ENCODE peak calls at places on chromosomes 13 and 19, in five cellular contexts. J is body of pancreas, Y is A549, R is Peyer's patch, W is transverse colon. C is an unnamed sample.
A peak's percentile ranks its signal among the peaks of the same experiment; 100 is the strongest.

GRCh38 chr19:50790898-50791562 is 815 bp downstream of the ACP4 start:
- DNase-seq in Y (no peak), W (no peak), J (no peak), R (no peak), C (no peak)

GRCh38 chr19:33622505-33622808 is 704 bp downstream of the CHST8 start:
- DNase-seq in Y (no peak), W (no peak), J (no peak), R (no peak), C (no peak)

GRCh38 chr13:78239681-78240080 is 321.1 kb upstream of the EDNRB start:
- DNase-seq in Y (no peak), W (no peak), R (no peak), J (no peak), C (no peak)

GRCh38 chr19:49560358-49560900 is 19.9 kb downstream of the NOSIP start:
- DNase-seq in R (peak; percentile 55), W (peak; percentile 49), J (peak; percentile 70), Y (no peak), C (no peak)

GRCh38 chr19:10379880-10380310 is 477 bp downstream of the TYK2 start:
- DNase-seq in W (no peak), R (peak; percentile 26), Y (no peak), J (no peak), C (no peak)

GRCh38 chr13:100506154-100506553 is 82.4 kb downstream of the GGACT start:
- DNase-seq in R (no peak), W (no peak), Y (no peak), J (no peak), C (no peak)

GRCh38 chr13:102729560-102730275 is 34.9 kb upstream of the METTL21C start:
- DNase-seq in Y (peak; percentile 2), W (no peak), R (no peak), J (no peak), C (no peak)

GRCh38 chr13:80473695-80474094 is 132.8 kb upstream of the SPRY2 start:
- DNase-seq in Y (peak; percentile 57), R (no peak), W (no peak), J (no peak), C (peak; percentile 16)

GRCh38 chr13:107124129-107124718 is 556.3 kb upstream of the ARGLU1 start:
- DNase-seq in Y (peak; percentile 1), J (no peak), W (no peak), R (no peak), C (no peak)

GRCh38 chr19:17553256-17553655 is 2.2 kb upstream of the COLGALT1 start:
- DNase-seq in W (peak; percentile 46), J (no peak), R (no peak), Y (no peak), C (peak; percentile 30)

GRCh38 chr13:101917475-101917810 is 465.0 kb downstream of the ITGBL1 start:
- DNase-seq in J (no peak), W (no peak), R (no peak), Y (no peak), C (no peak)

GRCh38 chr13:61728468-61728867 is 312.8 kb upstream of the PCDH20 start:
- DNase-seq in J (no peak), R (no peak), W (no peak), Y (no peak), C (no peak)

DNA sequence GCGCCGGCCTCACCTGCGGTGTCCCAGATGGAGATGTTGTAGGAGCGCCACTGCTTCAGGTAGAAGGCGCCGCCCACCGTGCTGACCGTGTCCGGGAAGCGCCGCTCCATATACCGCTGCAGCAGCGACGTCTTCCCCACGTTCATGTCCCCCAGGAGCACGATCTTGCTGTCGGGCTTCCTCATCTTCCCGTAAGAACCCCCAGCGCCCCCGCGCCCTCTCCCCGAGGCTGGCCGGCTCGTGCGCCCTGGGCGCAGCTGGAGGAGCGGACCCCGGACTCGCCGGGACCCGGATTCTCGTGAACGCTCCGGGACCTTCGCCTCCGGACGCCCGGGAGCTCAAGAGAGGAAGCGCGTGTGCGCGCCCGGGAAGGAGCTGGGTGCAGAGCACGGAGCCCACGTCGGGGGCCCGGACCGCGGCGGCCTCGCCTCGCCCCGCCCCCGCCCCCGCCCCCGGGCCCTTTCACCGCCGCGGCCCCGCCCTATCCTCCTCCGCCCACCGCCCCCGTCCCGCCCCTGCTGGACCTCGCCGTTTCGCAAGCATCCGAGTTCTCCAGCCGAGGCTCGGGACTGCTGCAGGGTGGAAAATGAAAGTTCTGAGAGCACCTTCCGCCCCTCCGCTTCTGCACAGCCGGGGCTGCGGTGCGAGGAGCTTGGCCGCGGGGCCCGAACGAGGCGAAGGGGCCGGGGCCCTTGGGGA is at the start of gene RAB20:
- DNase-seq in W (peak; percentile 92), Y (peak; percentile 45), J (peak; percentile 91), R (peak; percentile 81), C (peak; percentile 89)
- TF ChIP-seq POLR2A in W (peak; percentile 87), Y (no peak), J (peak; percentile 66), R (peak; percentile 80), C (peak; percentile 78)

DNA sequence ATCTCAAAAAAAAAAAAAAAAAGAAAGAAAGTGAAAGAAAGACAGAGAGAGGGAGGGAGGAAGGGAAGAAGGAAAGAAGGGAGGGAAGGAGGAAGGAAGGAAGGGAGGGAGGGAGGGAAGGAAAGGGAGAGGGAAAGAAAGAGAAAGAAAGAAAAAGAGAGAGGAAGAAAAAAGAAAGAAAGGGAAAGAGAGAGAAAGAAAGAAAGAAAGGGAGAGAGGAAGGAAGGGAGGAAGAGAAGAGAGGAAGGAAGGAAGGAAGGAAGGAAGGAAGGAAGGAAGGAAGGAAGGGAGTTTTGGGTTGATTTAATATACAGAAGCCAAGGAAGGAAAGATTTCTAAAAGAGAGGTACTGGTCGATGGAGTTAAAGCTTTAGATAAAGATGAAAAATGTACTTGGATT is 28.8 kb downstream of the DEDD2 start:
- DNase-seq in Y (no peak), J (no peak), W (no peak), R (no peak), C (no peak)
- TF ChIP-seq POLR2A in Y (no peak), J (no peak), W (no peak), R (no peak), C (no peak)

GRCh38 chr19:16141043-16141442 is 2.4 kb upstream of the HSH2D start:
- DNase-seq in Y (no peak), J (no peak), W (peak; percentile 61), R (peak; percentile 80), C (no peak)

GRCh38 chr19:16144216-16144581 is 714 bp downstream of the HSH2D start:
- DNase-seq in W (no peak), J (no peak), R (no peak), Y (no peak), C (no peak)

GRCh38 chr19:16142032-16142580 is 1.4 kb upstream of the HSH2D start:
- DNase-seq in R (no peak), Y (no peak), W (no peak), J (no peak), C (no peak)

GRCh38 chr19:16146112-16146511 is 2.6 kb downstream of the HSH2D start:
- DNase-seq in Y (no peak), R (no peak), W (no peak), J (no peak), C (no peak)

DNA sequence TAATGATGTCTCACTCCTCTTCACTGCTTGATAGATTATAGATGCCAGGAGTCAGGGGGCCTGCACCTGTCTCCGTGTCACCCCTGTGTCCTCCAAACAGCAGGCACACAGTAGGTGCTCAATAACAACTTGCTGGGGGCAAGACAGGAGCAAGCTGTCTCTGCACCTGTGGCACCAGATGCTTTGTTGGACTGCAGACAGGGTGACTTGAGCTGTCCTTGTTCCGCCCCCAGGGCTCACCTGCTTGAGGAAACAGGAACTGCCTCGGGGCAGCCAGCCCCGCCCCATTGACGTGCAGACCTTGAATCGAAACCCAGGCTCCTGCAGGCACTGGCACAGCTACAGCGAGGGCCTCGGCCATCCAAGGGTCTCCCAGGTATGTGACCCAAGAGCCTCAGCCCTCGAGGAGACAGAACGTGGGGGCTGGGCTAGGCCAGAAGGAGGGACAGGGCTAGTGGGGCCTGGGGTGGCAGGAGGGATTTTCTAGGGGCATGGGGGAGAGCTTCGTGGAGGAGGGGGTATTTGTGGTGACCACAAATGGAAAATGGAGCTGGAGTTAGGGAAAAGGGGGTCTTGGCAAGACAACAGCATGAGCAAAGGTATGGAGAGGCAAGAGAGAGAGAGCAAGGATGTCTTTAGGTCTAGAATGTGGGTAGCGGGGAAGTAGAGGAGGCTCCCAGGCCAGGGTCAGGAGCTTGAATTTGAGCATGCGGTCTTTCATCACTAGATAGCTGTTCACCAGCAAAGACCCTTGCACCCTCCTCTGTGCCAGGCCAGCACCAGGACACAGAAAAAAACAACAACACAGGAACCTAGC is at the start of gene HSH2D:
- DNase-seq in R (peak; percentile 98), W (peak; percentile 96), Y (no peak), J (peak; percentile 89), C (peak; percentile 79)
- TF ChIP-seq POLR2A in R (peak; percentile 76), W (peak; percentile 84), Y (no peak), J (peak; percentile 28), C (no peak)

DNA sequence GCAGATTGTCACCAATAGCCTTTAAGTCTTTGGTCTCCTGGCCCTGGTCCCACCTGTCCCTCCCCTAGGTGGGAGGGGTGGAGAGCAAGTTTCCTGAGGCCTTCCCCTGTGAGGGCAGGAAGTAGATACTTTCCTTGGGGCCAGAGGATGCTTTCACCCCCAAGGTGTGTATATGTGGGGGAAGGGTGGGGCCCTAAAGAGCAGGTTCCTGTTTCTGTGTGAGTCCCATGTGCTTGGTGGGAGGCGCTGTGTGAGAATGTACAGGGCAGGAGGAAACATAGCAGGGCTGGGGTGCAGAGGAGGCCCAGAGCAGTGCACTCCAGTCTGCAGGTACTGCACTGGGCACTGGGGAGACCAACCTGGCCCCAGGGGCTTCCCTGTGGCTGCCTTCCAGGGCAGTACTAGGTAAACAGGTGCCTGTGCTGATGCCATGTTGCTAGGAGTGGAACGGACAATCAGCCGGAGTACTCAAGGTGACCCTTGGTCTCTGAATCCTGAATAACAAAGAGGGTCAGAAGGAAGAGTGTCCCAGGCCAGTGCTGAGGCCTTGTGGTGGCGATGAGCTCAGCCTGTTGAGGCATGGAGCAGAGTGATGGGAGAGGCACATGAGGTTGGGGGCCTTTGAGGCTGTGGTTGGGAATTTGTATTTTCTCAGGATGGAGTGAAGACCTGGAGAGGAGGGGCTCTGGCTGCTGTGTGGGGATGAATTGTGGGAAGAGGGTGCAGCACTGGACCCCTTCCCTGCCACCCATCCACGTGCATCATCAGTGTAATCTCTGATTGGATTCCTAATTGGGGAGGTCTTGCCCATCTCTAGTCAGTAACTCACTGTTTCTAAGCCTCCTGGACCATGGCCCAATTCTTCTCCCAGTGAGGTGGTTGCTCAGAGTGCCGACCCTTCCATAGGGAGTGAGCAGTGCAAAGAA is 5.1 kb downstream of the EGLN2 start:
- DNase-seq in W (peak; percentile 83), J (peak; percentile 70), Y (no peak), R (peak; percentile 93), C (peak; percentile 87)
- TF ChIP-seq POLR2A in W (no peak), J (no peak), Y (no peak), R (no peak), C (no peak)

DNA sequence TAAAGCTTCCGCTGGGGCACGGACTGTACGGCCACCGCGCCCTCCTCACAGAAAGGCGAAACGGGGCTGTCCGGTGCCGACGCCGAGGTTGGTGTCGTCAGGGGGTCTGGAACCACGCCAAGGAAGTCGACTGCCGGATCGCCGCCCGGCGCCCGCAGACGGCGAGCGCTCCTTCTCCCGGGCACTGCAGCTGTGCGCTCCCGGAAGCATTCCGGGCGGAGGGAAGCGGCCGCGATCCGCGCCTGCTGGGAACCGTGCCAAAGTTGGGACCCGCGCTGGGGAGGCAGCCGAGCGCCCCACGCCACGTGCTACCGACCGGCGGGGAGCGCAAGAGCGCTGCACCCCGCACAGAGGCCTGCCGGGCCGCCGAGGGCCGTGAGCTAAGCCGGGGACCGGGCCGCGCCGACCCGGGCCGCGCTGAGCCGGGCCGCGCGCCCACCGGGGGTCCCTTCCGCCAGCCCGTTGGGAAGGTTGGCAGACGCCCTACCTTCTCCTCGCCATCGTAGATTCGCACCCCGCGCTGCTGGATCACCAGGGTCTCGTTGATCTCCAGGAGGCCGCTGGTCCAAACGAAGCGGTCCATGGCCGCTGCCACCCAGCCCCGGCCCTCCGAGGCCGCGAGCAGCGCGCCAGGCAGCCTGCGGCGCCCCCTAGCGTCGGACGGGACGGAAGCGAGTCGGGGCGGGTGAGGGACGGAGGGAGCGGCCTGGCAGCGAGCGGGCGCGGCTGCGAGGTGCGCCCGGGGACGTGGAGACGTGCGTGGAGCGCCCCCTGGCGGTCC is at the start of gene VPS36:
- DNase-seq in R (peak; percentile 94), Y (peak; percentile 59), J (peak; percentile 97), W (peak; percentile 98), C (peak; percentile 95)
- TF ChIP-seq POLR2A in R (peak; percentile 94), Y (peak; percentile 63), J (peak; percentile 91), W (peak; percentile 94), C (no peak)